ENCODE peak calls at places on chromosomes 2 and 18, in ten cellular contexts. B is T-helper 9 cell; Q is NCI-H2081; C is GM03348; N is activated T-helper 1 cell treated with anti-CD3 and anti-CD28 coated beads, Interleukin-2, amount 50 U/mL, for 16 hours; X is activated T-cell treated with anti-CD3 and anti-CD28 coated beads for 1 hour; J is left ventricle myocardium inferior; Z is GM04504; I is NCI-H1694 treated with DMSO at 0.1 percent for 48 hours; U is GM06990. K is an unnamed sample.

GRCh38 chr2:229572434-229573338 is 141.7 kb downstream of the DNER start:
- DNase-seq in N (no peak), I (no peak), U (no peak), Q (no peak), X (no peak), J (no peak), C (peak; percentile 21), Z (no peak), B (no peak), K (no peak)

GRCh38 chr2:240350696-240351087 is 84.8 kb upstream of the GPC1 start:
- DNase-seq in N (no peak), J (no peak), U (no peak), Z (no peak), B (no peak), Q (no peak), I (no peak), X (no peak), C (peak; percentile 38), K (no peak)

GRCh38 chr18:49274188-49274714 is 186.2 kb downstream of the DYM start:
- DNase-seq in I (no peak), Z (peak; percentile 10), U (no peak), X (no peak), C (peak; percentile 13), J (no peak), N (no peak), Q (no peak), B (no peak), K (no peak)

GRCh38 chr2:43323810-43324588 is 97.6 kb upstream of the ZFP36L2 start:
- DNase-seq in Z (no peak), Q (no peak), B (no peak), U (no peak), N (no peak), J (peak; percentile 72), C (no peak), I (no peak), X (no peak), K (no peak)

GRCh38 chr2:179338681-179339080 is 74.0 kb upstream of the SESTD1 start:
- DNase-seq in X (no peak), N (no peak), C (peak; percentile 69), I (no peak), Q (no peak), B (no peak), J (no peak), Z (no peak), U (no peak), K (no peak)

GRCh38 chr18:48290162-48290926 is 118.8 kb downstream of the ZBTB7C start:
- DNase-seq in B (no peak), Z (no peak), X (no peak), U (no peak), J (no peak), N (no peak), I (no peak), C (no peak), Q (peak; percentile 70), K (no peak)

GRCh38 chr2:100392715-100393114 is 24.8 kb downstream of the CHST10 start:
- DNase-seq in N (no peak), X (no peak), Z (no peak), I (no peak), B (no peak), J (no peak), U (no peak), Q (no peak), C (no peak), K (no peak)

GRCh38 chr2:1848599-1848995 is 104.3 kb upstream of the PXDN start:
- DNase-seq in B (no peak), I (no peak), X (no peak), Z (no peak), N (no peak), J (no peak), Q (no peak), C (no peak), U (no peak), K (no peak)

GRCh38 chr2:106638609-106639008 is 151.4 kb downstream of the CD8B2 start:
- DNase-seq in X (no peak), N (no peak), Z (no peak), B (no peak), U (no peak), Q (no peak), C (no peak), I (no peak), J (no peak), K (no peak)

GRCh38 chr18:48832961-48833700 is 117.6 kb downstream of the SMAD7 start:
- DNase-seq in J (peak; percentile 39), Z (peak; percentile 61), Q (no peak), I (no peak), X (no peak), C (peak; percentile 75), B (no peak), U (no peak), N (no peak), K (no peak)

GRCh38 chr2:220192994-220193753 is 565.7 kb downstream of the SLC4A3 start:
- DNase-seq in N (no peak), Z (no peak), I (no peak), U (no peak), X (no peak), Q (no peak), J (no peak), C (no peak), B (no peak), K (no peak)

GRCh38 chr18:48136051-48136543 is 205.6 kb upstream of the SMAD2 start:
- DNase-seq in I (no peak), C (no peak), J (peak; percentile 46), X (no peak), U (no peak), B (no peak), N (no peak), Z (no peak), Q (peak; percentile 14), K (no peak)

GRCh38 chr2:165239826-165240618 is 808 bp downstream of the SCN2A start:
- DNase-seq in J (no peak), Z (no peak), I (peak; percentile 58), C (no peak), X (no peak), Q (peak; percentile 67), N (no peak), U (no peak), B (no peak), K (no peak)

GRCh38 chr2:170313636-170314348 is 135.8 kb downstream of the MYO3B start:
- DNase-seq in J (no peak), C (no peak), I (no peak), B (no peak), X (no peak), Q (peak; percentile 87), Z (no peak), N (no peak), U (no peak), K (no peak)

GRCh38 chr2:98909381-98910211 is 26.4 kb downstream of the CRACDL start:
- DNase-seq in Z (peak; percentile 19), I (peak; percentile 69), J (no peak), Q (peak; percentile 97), C (peak; percentile 73), B (no peak), X (no peak), U (no peak), N (no peak), K (peak; percentile 95)

GRCh38 chr2:42693013-42693575 is 70.8 kb downstream of the OXER1 start:
- DNase-seq in Z (no peak), I (no peak), X (no peak), J (no peak), C (no peak), N (no peak), U (no peak), B (no peak), Q (no peak), K (no peak)

GRCh38 chr2:167293172-167293781 is 405.0 kb downstream of the XIRP2 start:
- DNase-seq in I (peak; percentile 29), J (no peak), U (peak; percentile 20), N (no peak), Q (peak; percentile 41), B (no peak), C (no peak), X (no peak), Z (no peak), K (no peak)

GRCh38 chr2:141027221-141027620 is 1103.6 kb downstream of the LRP1B start:
- DNase-seq in J (no peak), Q (no peak), Z (no peak), C (no peak), B (no peak), N (no peak), I (no peak), X (no peak), U (no peak), K (no peak)

GRCh38 chr2:232628466-232629200 is 4.8 kb upstream of the EFHD1 start:
- DNase-seq in B (no peak), X (no peak), I (no peak), J (peak; percentile 81), Z (no peak), Q (no peak), C (no peak), N (no peak), U (no peak), K (no peak)

GRCh38 chr2:147632193-147632592 is 212.6 kb upstream of the ACVR2A start:
- DNase-seq in I (peak; percentile 57), Z (no peak), N (no peak), C (no peak), J (no peak), U (peak; percentile 35), Q (no peak), B (no peak), X (no peak), K (no peak)

GRCh38 chr2:168805615-168806014 is 3.2 kb downstream of the NOSTRIN start:
- DNase-seq in J (no peak), N (no peak), Q (no peak), C (no peak), B (no peak), Z (no peak), X (no peak), U (no peak), I (no peak), K (no peak)

GRCh38 chr2:224922142-224922727 is 120.0 kb downstream of the DOCK10 start:
- DNase-seq in N (no peak), C (no peak), Z (no peak), Q (no peak), I (no peak), X (no peak), U (peak; percentile 64), B (no peak), J (no peak), K (no peak)

GRCh38 chr2:238290079-238290478 is 1.7 kb upstream of the PER2 start:
- DNase-seq in X (no peak), N (no peak), J (peak; percentile 33), Z (no peak), U (no peak), Q (peak; percentile 59), B (no peak), I (no peak), C (no peak), K (no peak)

GRCh38 chr2:168062054-168062453 is 185.3 kb downstream of the STK39 start:
- DNase-seq in Q (no peak), U (no peak), I (no peak), J (no peak), N (no peak), Z (no peak), X (no peak), C (no peak), B (no peak), K (no peak)

GRCh38 chr2:176457486-176457885 is 188.2 kb downstream of the MTX2 start:
- DNase-seq in N (no peak), U (no peak), I (no peak), J (no peak), Z (no peak), Q (no peak), B (no peak), C (no peak), X (no peak), K (no peak)

GRCh38 chr18:43668866-43669265 is 391.6 kb upstream of the SYT4 start:
- DNase-seq in U (no peak), C (no peak), Z (no peak), B (no peak), N (no peak), I (no peak), X (no peak), J (no peak), Q (no peak), K (no peak)

GRCh38 chr2:20021405-20022009 is 9.0 kb upstream of the MATN3 start:
- DNase-seq in J (no peak), C (no peak), N (no peak), X (no peak), U (no peak), B (no peak), Z (no peak), Q (no peak), I (no peak), K (no peak)

GRCh38 chr2:127081826-127082633 is 24.9 kb downstream of the BIN1 start:
- DNase-seq in I (no peak), Q (no peak), C (no peak), N (peak; percentile 58), Z (no peak), X (peak; percentile 61), U (peak; percentile 62), B (peak; percentile 63), J (no peak), K (no peak)

K was measured in cerebellar nuclear complex.